ENCODE peak calls at places on chromosomes 16 and 17, in five cellular contexts. A, M, B, D and G are unnamed samples. For H3K4me1, the result is how much of the 10 kb centered on the place peaks cover.

GRCh38 chr16:72840591-72841381 is 207.1 kb downstream of the ZFHX3 start:
- DNase-seq in A (no peak), M (no peak), B (no peak), D (no peak), G (no peak)

GRCh38 chr17:11705111-11705510 is 106.8 kb downstream of the DNAH9 start:
- DNase-seq in A (no peak), M (no peak), B (no peak), D (peak), G (no peak)

GRCh38 chr16:7268182-7268581 is 64.5 kb upstream of the RBFOX1 start:
- DNase-seq in A (no peak), M (peak), B (peak), D (peak), G (no peak)

GRCh38 chr16:75011634-75012307 is 12.9 kb downstream of the ZNRF1 start:
- DNase-seq in A (no peak), M (no peak), B (peak), D (peak), G (no peak)

GRCh38 chr17:72700226-72700625 is 392.3 kb downstream of the SLC39A11 start:
- DNase-seq in A (no peak), M (no peak), B (no peak), D (no peak), G (no peak)

GRCh38 chr16:25877103-25877502 is 185.3 kb downstream of the HS3ST4 start:
- DNase-seq in A (no peak), M (no peak), B (no peak), D (no peak), G (no peak)

GRCh38 chr17:43018932-43019331 is 3.3 kb downstream of the VAT1 start:
- DNase-seq in A (no peak), M (no peak), B (no peak), D (no peak), G (no peak)

GRCh38 chr16:71348262-71349085 is 10.0 kb upstream of the CALB2 start:
- DNase-seq in A (no peak), M (no peak), B (no peak), D (no peak), G (no peak)

GRCh38 chr17:58136669-58137279 is 11.4 kb upstream of the OR4D1 start:
- DNase-seq in A (no peak), M (no peak), B (peak), D (peak), G (no peak)

GRCh38 chr17:55053855-55054254 is 85.3 kb downstream of the STXBP4 start:
- DNase-seq in A (no peak), M (no peak), B (peak), D (no peak), G (no peak)

GRCh38 chr17:40068917-40069750 is 6.4 kb downstream of the THRA start:
- DNase-seq in A (peak), M (peak), B (peak), D (peak), G (peak)

GRCh38 chr17:7655541-7655840 is 4.8 kb downstream of the ATP1B2 start:
- DNase-seq in A (no peak), M (no peak), B (no peak), D (no peak), G (no peak)

GRCh38 chr17:50947844-50948514 is 81.8 kb upstream of the TOB1 start:
- DNase-seq in A (peak), M (peak), B (peak), D (no peak), G (peak)

GRCh38 chr16:14378684-14379467 is 251.2 kb downstream of the PARN start:
- DNase-seq in A (peak), M (no peak), B (peak), D (no peak), G (no peak)

GRCh38 chr17:30208214-30208613 is 27.3 kb downstream of the SLC6A4 start:
- DNase-seq in A (no peak), M (no peak), B (no peak), D (no peak), G (no peak)

GRCh38 chr17:77834170-77835115 is 124.1 kb upstream of the TNRC6C start:
- DNase-seq in A (peak), M (peak), B (peak), D (peak), G (peak)

GRCh38 chr16:80592273-80592672 is 51.5 kb downstream of the DYNLRB2 start:
- DNase-seq in A (no peak), M (no peak), B (no peak), D (no peak), G (no peak)

GRCh38 chr16:57749101-57749692 is 13.6 kb downstream of the KATNB1 start:
- DNase-seq in A (no peak), M (no peak), B (no peak), D (no peak), G (no peak)

GRCh38 chr17:42271277-42271922 is 4.8 kb downstream of the STAT5B start:
- DNase-seq in A (no peak), M (no peak), B (no peak), D (no peak), G (no peak)

GRCh38 chr17:83053779-83054451 is 25.5 kb upstream of the METRNL start:
- DNase-seq in A (peak), M (peak), B (no peak), D (no peak), G (peak)

GRCh38 chr17:2438823-2439222 is 38.0 kb upstream of the MNT start:
- DNase-seq in A (no peak), M (no peak), B (no peak), D (no peak), G (no peak)

GRCh38 chr16:55542459-55543082 is 23.9 kb upstream of the CAPNS2 start:
- DNase-seq in A (no peak), M (no peak), B (no peak), D (no peak), G (no peak)
- TF ChIP-seq CTCF in A (no peak), M (no peak), B (no peak), D (no peak), G (no peak)

GRCh38 chr16:5012887-5013286 is 20.8 kb downstream of the NAGPA start:
- DNase-seq in A (peak), M (no peak), B (no peak), D (no peak), G (no peak)
- H3K27ac ChIP-seq in A (no peak), M (no peak), B (no peak), D (no peak), G (no peak)

GRCh38 chr17:17713839-17714238 is 32.6 kb downstream of the RAI1 start:
- DNase-seq in A (peak), M (peak), B (no peak), D (peak), G (peak)
- H3K4me1 ChIP-seq in A (half or more), M (under half), B (half or more), D (half or more), G (half or more)

GRCh38 chr16:1283296-1283695 is 26.1 kb upstream of the UBE2I start:
- DNase-seq in A (no peak), M (no peak), B (no peak), D (no peak), G (no peak)

GRCh38 chr16:1280783-1281182 is 24.9 kb downstream of the TPSD1 start:
- DNase-seq in A (no peak), M (no peak), B (no peak), D (no peak), G (no peak)

GRCh38 chr16:1283996-1284592 is 25.3 kb upstream of the UBE2I start:
- DNase-seq in A (no peak), M (no peak), B (no peak), D (no peak), G (no peak)

GRCh38 chr16:1281517-1281916 is 25.6 kb downstream of the TPSD1 start:
- DNase-seq in A (no peak), M (no peak), B (no peak), D (no peak), G (no peak)

DNA sequence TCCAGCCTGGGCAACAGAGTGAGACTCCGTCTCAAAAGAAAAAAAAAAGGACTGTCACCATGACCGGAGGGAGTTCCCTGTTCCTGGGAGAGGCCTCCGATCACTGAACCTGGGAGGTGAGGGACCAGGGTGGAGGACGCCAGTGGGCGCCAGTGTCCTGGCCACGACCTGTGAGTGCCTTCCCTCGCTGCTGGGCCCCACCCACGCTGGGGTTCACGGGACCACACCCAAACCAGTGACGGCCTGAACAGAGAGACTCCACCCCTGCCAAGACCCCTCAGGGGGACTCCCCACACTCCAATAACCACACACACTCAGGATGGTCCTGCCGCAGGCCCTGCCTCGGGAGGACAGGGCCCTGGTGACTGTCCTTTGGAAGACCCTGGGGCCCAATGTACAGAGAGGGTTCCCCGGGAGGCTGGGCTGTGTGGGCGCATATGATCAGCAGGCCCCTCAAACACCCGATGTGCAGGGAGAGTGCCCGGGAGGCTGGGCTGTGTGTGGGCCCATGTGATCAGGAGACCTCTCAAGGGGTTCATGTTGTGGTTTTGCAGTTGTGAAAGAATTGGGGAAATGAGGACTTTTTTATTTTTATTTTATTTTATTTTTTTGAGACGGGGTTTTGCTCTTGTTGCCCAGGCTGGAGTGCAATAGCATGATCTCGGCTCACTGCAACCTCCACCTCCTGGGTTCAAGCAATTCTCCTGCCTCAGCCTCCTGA is 26.6 kb downstream of the TPSD1 start:
- DNase-seq in A (no peak), M (no peak), B (no peak), D (no peak), G (no peak)
- TF ChIP-seq CTCF in A (no peak), M (no peak), B (no peak), D (no peak), G (no peak)

GRCh38 chr17:80902197-80903019 is 89.2 kb upstream of the CHMP6 start:
- DNase-seq in A (peak), M (no peak), B (no peak), D (no peak), G (no peak)
- H3K27ac ChIP-seq in A (no peak), M (no peak), B (no peak), D (no peak), G (no peak)